ENCODE peak calls at places on chromosome 5, in eight cellular contexts. X is suprapubic skin; N is PC-3; W is NCI-H1105; A is Panc1; I is NK-92 treated with Interleukin-12 subunit alpha and Interleukin-12 subunit beta, amount 100 ng/mL, for 24 hours; Q is psoas muscle; M is globus pallidus. Y is an unnamed sample.

GRCh38 chr5:111699324-111699723 is 57.7 kb downstream of the NREP start:
- DNase-seq in X (no peak), N (no peak), W (no peak), A (no peak), I (no peak), Q (no peak), M (no peak), Y (no peak)

GRCh38 chr5:133108481-133108921 is 56.7 kb downstream of the HSPA4 start:
- DNase-seq in X (no peak), N (no peak), W (no peak), A (no peak), I (no peak), Q (no peak), M (no peak), Y (no peak)

GRCh38 chr5:135602882-135603721 is 24.3 kb upstream of the CXCL14 start:
- DNase-seq in X (no peak), N (no peak), W (peak), A (no peak), I (no peak), Q (no peak), M (no peak), Y (no peak)

GRCh38 chr5:164345173-164345572 is 839.8 kb downstream of the MAT2B start:
- DNase-seq in X (no peak), N (no peak), W (peak), A (no peak), I (no peak), Q (no peak), M (no peak), Y (no peak)

GRCh38 chr5:51882647-51883046 is 499.4 kb downstream of the ISL1 start:
- DNase-seq in X (no peak), N (no peak), W (no peak), A (no peak), I (no peak), Q (no peak), M (no peak), Y (no peak)

GRCh38 chr5:180172447-180173197 is 36.4 kb downstream of the RASGEF1C start:
- DNase-seq in X (no peak), N (no peak), W (peak), A (no peak), I (no peak), Q (no peak), M (peak), Y (no peak)

GRCh38 chr5:149240354-149240998 is 31.2 kb upstream of the AFAP1L1 start:
- DNase-seq in X (no peak), N (no peak), W (no peak), A (no peak), I (no peak), Q (no peak), M (no peak), Y (peak)

GRCh38 chr5:124584991-124585715 is 161.3 kb downstream of the ZNF608 start:
- DNase-seq in X (no peak), N (no peak), W (no peak), A (no peak), I (peak), Q (no peak), M (no peak), Y (no peak)

GRCh38 chr5:98339141-98339848 is 434.2 kb upstream of the RGMB start:
- DNase-seq in X (no peak), N (no peak), W (no peak), A (no peak), I (no peak), Q (no peak), M (no peak), Y (no peak)

GRCh38 chr5:67338416-67338815 is 141.8 kb upstream of the CD180 start:
- DNase-seq in X (no peak), N (no peak), W (no peak), A (no peak), I (no peak), Q (no peak), M (no peak), Y (no peak)

GRCh38 chr5:77588175-77588574 is 50.3 kb downstream of the OTP start:
- DNase-seq in X (no peak), N (no peak), W (no peak), A (no peak), I (no peak), Q (no peak), M (no peak), Y (no peak)

GRCh38 chr5:149807614-149808013 is 77.5 kb downstream of the PPARGC1B start:
- DNase-seq in X (no peak), N (no peak), W (no peak), A (no peak), I (no peak), Q (no peak), M (no peak), Y (no peak)

GRCh38 chr5:145157841-145158240 is 677.3 kb downstream of the PRELID2 start:
- DNase-seq in X (no peak), N (no peak), W (no peak), A (no peak), I (no peak), Q (no peak), M (no peak), Y (no peak)

GRCh38 chr5:153629027-153629426 is 138.6 kb downstream of the GRIA1 start:
- DNase-seq in X (no peak), N (peak), W (no peak), A (peak), I (no peak), Q (no peak), M (peak), Y (no peak)

GRCh38 chr5:139077899-139078298 is 120.3 kb downstream of the SIL1 start:
- DNase-seq in X (no peak), N (no peak), W (no peak), A (no peak), I (no peak), Q (no peak), M (no peak), Y (no peak)

GRCh38 chr5:55176176-55176818 is 3.3 kb upstream of the CDC20B start:
- DNase-seq in X (no peak), N (peak), W (no peak), A (no peak), I (no peak), Q (peak), M (no peak), Y (no peak)

GRCh38 chr5:142587354-142587965 is 98.4 kb downstream of the FGF1 start:
- DNase-seq in X (no peak), N (peak), W (no peak), A (no peak), I (no peak), Q (no peak), M (peak), Y (peak)

GRCh38 chr5:142246263-142246662 is 78.6 kb downstream of the SPRY4 start:
- DNase-seq in X (no peak), N (peak), W (no peak), A (no peak), I (no peak), Q (no peak), M (no peak), Y (no peak)

GRCh38 chr5:135251099-135251498 is 147.9 kb downstream of the MACROH2A1 start:
- DNase-seq in X (no peak), N (no peak), W (no peak), A (no peak), I (no peak), Q (no peak), M (no peak), Y (no peak)

Y was measured in activated CD4-positive, alpha-beta T cell treated with anti-CD3 and anti-CD28 coated beads, Interleukin-2, amount 10 ng/mL, durations not matched to agents 7 days and 5 days.